ENCODE peak calls at places on chromosome 15, in five cellular contexts. One of them, this sample, is unnamed.

GRCh38 chr15:101143321-101143720 is 108.5 kb downstream of the CHSY1 start:
- DNase-seq in HEK293T: no peak
- DNase-seq in GM12878: no peak
- DNase-seq in SK-N-SH: peak
- DNase-seq in K562: no peak
- DNase-seq in this sample: no peak

GRCh38 chr15:39700301-39700700 is 82.3 kb downstream of the FSIP1 start:
- DNase-seq in SK-N-SH: no peak
- DNase-seq in GM12878: no peak
- DNase-seq in K562: no peak
- DNase-seq in HEK293T: no peak
- DNase-seq in this sample: no peak

GRCh38 chr15:57537072-57537471 is 54.6 kb upstream of the MYZAP start:
- DNase-seq in SK-N-SH: no peak
- DNase-seq in GM12878: no peak
- DNase-seq in HEK293T: no peak
- DNase-seq in K562: no peak
- DNase-seq in this sample: peak

GRCh38 chr15:71400347-71400746 is 285.1 kb downstream of the THSD4 start:
- DNase-seq in HEK293T: no peak
- DNase-seq in SK-N-SH: no peak
- DNase-seq in K562: no peak
- DNase-seq in GM12878: no peak
- DNase-seq in this sample: no peak

GRCh38 chr15:50627351-50628055 is 59.1 kb downstream of the TRPM7 start:
- DNase-seq in SK-N-SH: no peak
- DNase-seq in GM12878: no peak
- DNase-seq in HEK293T: no peak
- DNase-seq in K562: no peak
- DNase-seq in this sample: no peak

GRCh38 chr15:45871121-45871855 is 236.5 kb downstream of the SQOR start:
- DNase-seq in GM12878: no peak
- DNase-seq in K562: no peak
- DNase-seq in SK-N-SH: no peak
- DNase-seq in HEK293T: no peak
- DNase-seq in this sample: no peak

GRCh38 chr15:80550219-80550909 is 144.7 kb upstream of the ABHD17C start:
- DNase-seq in HEK293T: no peak
- DNase-seq in GM12878: peak
- DNase-seq in SK-N-SH: no peak
- DNase-seq in K562: no peak
- DNase-seq in this sample: peak

GRCh38 chr15:31434418-31435255 is 108.0 kb downstream of the KLF13 start:
- DNase-seq in K562: no peak
- DNase-seq in SK-N-SH: no peak
- DNase-seq in GM12878: peak
- DNase-seq in HEK293T: no peak
- DNase-seq in this sample: no peak

GRCh38 chr15:90097475-90097874 is 4.8 kb downstream of the IDH2 start:
- DNase-seq in K562: no peak
- DNase-seq in GM12878: peak
- DNase-seq in HEK293T: no peak
- DNase-seq in SK-N-SH: no peak
- DNase-seq in this sample: no peak

GRCh38 chr15:30882861-30883433 is 20.8 kb upstream of the FAN1 start:
- DNase-seq in HEK293T: no peak
- DNase-seq in K562: no peak
- DNase-seq in GM12878: no peak
- DNase-seq in SK-N-SH: no peak
- DNase-seq in this sample: no peak

GRCh38 chr15:64444836-64445235 is 15.5 kb upstream of the ZNF609 start:
- DNase-seq in SK-N-SH: no peak
- DNase-seq in GM12878: no peak
- DNase-seq in HEK293T: no peak
- DNase-seq in K562: no peak
- DNase-seq in this sample: no peak

GRCh38 chr15:85625856-85626255 is 168.9 kb downstream of the KLHL25 start:
- DNase-seq in HEK293T: no peak
- DNase-seq in K562: no peak
- DNase-seq in SK-N-SH: no peak
- DNase-seq in GM12878: no peak
- DNase-seq in this sample: no peak

GRCh38 chr15:85582076-85582718 is 201.8 kb downstream of the AKAP13 start:
- DNase-seq in HEK293T: no peak
- DNase-seq in K562: no peak
- DNase-seq in GM12878: peak
- DNase-seq in SK-N-SH: no peak
- DNase-seq in this sample: no peak

GRCh38 chr15:81886586-81886985 is 159.2 kb downstream of the MEX3B start:
- DNase-seq in HEK293T: no peak
- DNase-seq in K562: no peak
- DNase-seq in GM12878: no peak
- DNase-seq in SK-N-SH: no peak
- DNase-seq in this sample: no peak

GRCh38 chr15:95626501-95627361 is 703.8 kb upstream of the NR2F2 start:
- DNase-seq in HEK293T: peak
- DNase-seq in GM12878: no peak
- DNase-seq in K562: no peak
- DNase-seq in SK-N-SH: no peak
- DNase-seq in this sample: no peak

GRCh38 chr15:73984208-73984979 is 7.7 kb downstream of the STOML1 start:
- DNase-seq in SK-N-SH: no peak
- DNase-seq in HEK293T: no peak
- DNase-seq in GM12878: no peak
- DNase-seq in K562: no peak
- DNase-seq in this sample: no peak

GRCh38 chr15:65937046-65937445 is 67.8 kb downstream of the RAB11A start:
- DNase-seq in HEK293T: no peak
- DNase-seq in SK-N-SH: no peak
- DNase-seq in GM12878: no peak
- DNase-seq in K562: no peak
- DNase-seq in this sample: no peak

DNA sequence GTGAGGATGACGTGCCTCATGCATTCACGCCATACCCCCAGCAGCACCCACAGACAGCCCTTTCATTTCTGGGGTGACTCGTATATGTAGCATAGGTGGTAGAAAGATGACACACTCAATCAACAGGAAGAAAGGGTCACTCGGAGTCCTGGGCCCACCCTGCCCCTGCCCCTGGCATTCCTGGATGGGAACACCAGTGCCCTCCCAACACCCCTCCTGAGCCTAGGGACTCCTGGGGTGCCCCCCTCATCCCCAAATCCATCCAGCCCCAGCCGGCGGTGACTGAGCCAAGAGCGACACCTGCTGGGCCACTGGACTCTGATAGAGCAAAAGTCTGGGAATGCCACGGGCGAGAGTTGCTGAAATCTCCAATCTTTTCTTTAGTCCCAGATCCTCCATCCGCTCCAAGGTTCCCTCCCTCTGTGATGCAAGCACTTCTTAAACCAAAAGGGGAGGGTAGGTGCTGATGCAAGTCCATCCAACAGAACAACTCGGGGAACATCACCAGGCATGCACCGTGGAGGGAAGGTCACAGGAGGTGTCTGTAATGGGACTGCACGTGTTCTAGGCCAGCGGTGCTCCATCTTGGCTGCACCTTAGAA is 31.1 kb downstream of the ACAN start:
- DNase-seq in SK-N-SH: peak
- DNase-seq in HEK293T: peak
- DNase-seq in K562: peak
- DNase-seq in GM12878: no peak
- DNase-seq in this sample: no peak
- TF ChIP-seq FOXM1 in SK-N-SH: no peak
- TF ChIP-seq FOXM1 in HEK293T: no peak
- TF ChIP-seq FOXM1 in K562: no peak
- TF ChIP-seq FOXM1 in GM12878: no peak
- TF ChIP-seq FOXM1 in this sample: no peak

GRCh38 chr15:83565133-83565532 is 88.8 kb upstream of the ADAMTSL3 start:
- DNase-seq in K562: no peak
- DNase-seq in HEK293T: no peak
- DNase-seq in GM12878: no peak
- DNase-seq in SK-N-SH: no peak
- DNase-seq in this sample: no peak

GRCh38 chr15:83559310-83559966 is 94.5 kb upstream of the ADAMTSL3 start:
- DNase-seq in SK-N-SH: peak
- DNase-seq in HEK293T: peak
- DNase-seq in GM12878: peak
- DNase-seq in K562: peak
- DNase-seq in this sample: peak

GRCh38 chr15:83565553-83566159 is 88.3 kb upstream of the ADAMTSL3 start:
- DNase-seq in HEK293T: peak
- DNase-seq in SK-N-SH: peak
- DNase-seq in GM12878: no peak
- DNase-seq in K562: peak
- DNase-seq in this sample: peak

GRCh38 chr15:83558146-83558545 is 95.8 kb upstream of the ADAMTSL3 start:
- DNase-seq in K562: no peak
- DNase-seq in HEK293T: no peak
- DNase-seq in GM12878: no peak
- DNase-seq in SK-N-SH: no peak
- DNase-seq in this sample: no peak

GRCh38 chr15:83561661-83562060 is 92.3 kb upstream of the ADAMTSL3 start:
- DNase-seq in K562: no peak
- DNase-seq in GM12878: no peak
- DNase-seq in SK-N-SH: no peak
- DNase-seq in HEK293T: no peak
- DNase-seq in this sample: no peak
- TF ChIP-seq FOXM1 in K562: no peak
- TF ChIP-seq FOXM1 in GM12878: no peak
- TF ChIP-seq FOXM1 in SK-N-SH: no peak
- TF ChIP-seq FOXM1 in HEK293T: no peak
- TF ChIP-seq FOXM1 in this sample: no peak

GRCh38 chr15:48493084-48493762 is 152.3 kb downstream of the FBN1 start:
- DNase-seq in K562: no peak
- DNase-seq in SK-N-SH: no peak
- DNase-seq in HEK293T: no peak
- DNase-seq in GM12878: no peak
- DNase-seq in this sample: no peak
- TF ChIP-seq FOXM1 in K562: no peak
- TF ChIP-seq FOXM1 in SK-N-SH: peak
- TF ChIP-seq FOXM1 in HEK293T: no peak
- TF ChIP-seq FOXM1 in GM12878: no peak
- TF ChIP-seq FOXM1 in this sample: no peak

GRCh38 chr15:92020207-92020606 is 166.7 kb downstream of the SLCO3A1 start:
- DNase-seq in SK-N-SH: no peak
- DNase-seq in K562: no peak
- DNase-seq in GM12878: no peak
- DNase-seq in HEK293T: no peak
- DNase-seq in this sample: no peak

GRCh38 chr15:92023971-92024370 is 170.5 kb downstream of the SLCO3A1 start:
- DNase-seq in SK-N-SH: no peak
- DNase-seq in GM12878: no peak
- DNase-seq in HEK293T: no peak
- DNase-seq in K562: no peak
- DNase-seq in this sample: no peak

GRCh38 chr15:92019706-92020105 is 166.2 kb downstream of the SLCO3A1 start:
- DNase-seq in HEK293T: no peak
- DNase-seq in SK-N-SH: no peak
- DNase-seq in GM12878: no peak
- DNase-seq in K562: no peak
- DNase-seq in this sample: no peak

GRCh38 chr15:92020765-92021164 is 167.3 kb downstream of the SLCO3A1 start:
- DNase-seq in HEK293T: no peak
- DNase-seq in SK-N-SH: no peak
- DNase-seq in GM12878: no peak
- DNase-seq in K562: no peak
- DNase-seq in this sample: no peak

GRCh38 chr15:92021765-92022164 is 168.3 kb downstream of the SLCO3A1 start:
- DNase-seq in SK-N-SH: no peak
- DNase-seq in K562: no peak
- DNase-seq in HEK293T: no peak
- DNase-seq in GM12878: no peak
- DNase-seq in this sample: no peak
- TF ChIP-seq FOXM1 in SK-N-SH: no peak
- TF ChIP-seq FOXM1 in K562: no peak
- TF ChIP-seq FOXM1 in HEK293T: no peak
- TF ChIP-seq FOXM1 in GM12878: no peak
- TF ChIP-seq FOXM1 in this sample: no peak

GRCh38 chr15:28131946-28132345 is 32.8 kb upstream of the OCA2 start:
- DNase-seq in GM12878: no peak
- DNase-seq in SK-N-SH: no peak
- DNase-seq in K562: no peak
- DNase-seq in HEK293T: no peak
- DNase-seq in this sample: no peak
- TF ChIP-seq FOXM1 in GM12878: no peak
- TF ChIP-seq FOXM1 in SK-N-SH: no peak
- TF ChIP-seq FOXM1 in K562: no peak
- TF ChIP-seq FOXM1 in HEK293T: no peak
- TF ChIP-seq FOXM1 in this sample: no peak

DNA sequence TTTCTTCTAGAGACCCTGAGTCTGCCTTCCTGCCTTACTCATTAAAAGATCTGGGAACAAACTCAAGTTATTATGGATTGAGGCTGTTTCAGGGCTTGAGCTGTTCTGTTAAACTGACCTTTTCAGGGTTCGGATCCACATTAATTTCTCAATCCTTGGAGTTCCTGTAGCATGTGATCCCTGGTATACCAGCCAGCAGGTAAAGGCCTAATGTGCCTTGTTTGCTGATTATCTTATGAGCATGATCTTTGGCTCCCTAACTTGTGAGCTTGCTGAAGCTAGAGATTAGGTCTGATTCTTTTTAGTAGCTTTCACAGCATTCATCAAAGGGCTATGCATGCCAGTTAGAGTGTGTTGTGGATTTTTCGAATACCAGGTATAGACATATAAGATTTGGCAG is 10.2 kb downstream of the CORO2B start:
- DNase-seq in SK-N-SH: no peak
- DNase-seq in K562: no peak
- DNase-seq in GM12878: no peak
- DNase-seq in HEK293T: no peak
- DNase-seq in this sample: no peak
- TF ChIP-seq FOXM1 in SK-N-SH: no peak
- TF ChIP-seq FOXM1 in K562: no peak
- TF ChIP-seq FOXM1 in GM12878: no peak
- TF ChIP-seq FOXM1 in HEK293T: no peak
- TF ChIP-seq FOXM1 in this sample: no peak

This sample was measured in HepG2.